ENCODE peak calls at places on chromosome 13, in ten cellular contexts. R is stomach; H is tibial nerve; M is aorta; Y is CD8-positive, alpha-beta memory T cell; N is sigmoid colon; S is lung; U is ovary; L is SK-N-MC; X is upper lobe of right lung. A is an unnamed sample.

GRCh38 chr13:19737844-19738557 is 44.7 kb downstream of the PSPC1 start:
- DNase-seq in L (no peak), M (no peak), H (no peak), Y (no peak), U (no peak), N (no peak), S (no peak), R (no peak), X (no peak), A (no peak)

GRCh38 chr13:63327584-63327983 is 1911.9 kb upstream of the PCDH20 start:
- DNase-seq in Y (no peak), L (no peak), S (no peak), U (no peak), R (no peak), M (no peak), N (no peak), H (no peak), X (no peak), A (no peak)

GRCh38 chr13:107743983-107744382 is 471.4 kb downstream of the LIG4 start:
- DNase-seq in M (no peak), H (no peak), R (no peak), S (no peak), U (no peak), N (no peak), X (no peak), L (no peak), Y (no peak), A (no peak)

GRCh38 chr13:86660090-86660489 is 860.9 kb upstream of the SLITRK6 start:
- DNase-seq in Y (no peak), N (no peak), M (no peak), R (no peak), L (no peak), S (no peak), X (no peak), H (no peak), U (no peak), A (no peak)

GRCh38 chr13:95176611-95177259 is 124.5 kb downstream of the ABCC4 start:
- DNase-seq in M (no peak), X (no peak), S (no peak), H (no peak), U (no peak), L (no peak), N (no peak), R (no peak), Y (no peak), A (no peak)

GRCh38 chr13:30616927-30617314 is 799 bp upstream of the USPL1 start:
- DNase-seq in M (peak), Y (peak), S (peak), U (peak), H (peak), L (peak), N (peak), R (peak), X (no peak), A (peak)

GRCh38 chr13:29487466-29488454 is 107.7 kb downstream of the SLC7A1 start:
- DNase-seq in H (no peak), L (no peak), R (no peak), X (no peak), S (no peak), N (no peak), M (no peak), Y (no peak), U (no peak), A (no peak)

GRCh38 chr13:44853641-44854040 is 135.6 kb downstream of the NUFIP1 start:
- DNase-seq in S (peak), X (no peak), R (peak), N (no peak), U (no peak), Y (no peak), H (no peak), M (no peak), L (no peak), A (no peak)

GRCh38 chr13:33109801-33110200 is 93.6 kb downstream of the KL start:
- DNase-seq in Y (no peak), R (no peak), L (no peak), N (no peak), S (no peak), U (no peak), X (no peak), H (no peak), M (no peak), A (no peak)

GRCh38 chr13:18948012-18948663 is 233.5 kb downstream of the TUBA3C start:
- DNase-seq in L (no peak), U (no peak), S (no peak), M (no peak), H (no peak), R (no peak), Y (no peak), N (no peak), X (peak), A (no peak)

GRCh38 chr13:44648392-44649117 is 72.4 kb upstream of the TSC22D1 start:
- DNase-seq in Y (no peak), R (no peak), X (no peak), M (no peak), N (no peak), H (no peak), S (no peak), L (no peak), U (no peak), A (no peak)

GRCh38 chr13:29676941-29677452 is 81.5 kb upstream of the SLC7A1 start:
- DNase-seq in M (no peak), R (no peak), H (no peak), N (no peak), X (no peak), S (no peak), U (no peak), L (no peak), Y (no peak), A (no peak)

GRCh38 chr13:59710995-59711701 is 452.6 kb downstream of the DIAPH3 start:
- DNase-seq in U (no peak), M (no peak), H (no peak), Y (no peak), R (no peak), N (no peak), X (no peak), S (no peak), L (no peak), A (no peak)

GRCh38 chr13:112442483-112443090 is 66.4 kb downstream of the SPACA7 start:
- DNase-seq in X (no peak), H (no peak), N (no peak), R (no peak), S (peak), M (no peak), L (no peak), Y (no peak), U (no peak), A (peak)

GRCh38 chr13:103243495-103243894 is 177.3 kb upstream of the SLC10A2 start:
- DNase-seq in U (no peak), X (no peak), R (no peak), M (no peak), H (no peak), L (peak), N (no peak), S (no peak), Y (no peak), A (no peak)
- H3K27ac ChIP-seq in U (no peak), X (no peak), R (no peak), M (no peak), H (no peak), L (peak), N (no peak), S (no peak), Y (no peak), A (no peak)

GRCh38 chr13:101454767-101455166 is 2.3 kb downstream of the ITGBL1 start:
- DNase-seq in R (no peak), X (no peak), L (no peak), M (no peak), U (no peak), H (no peak), S (no peak), Y (no peak), N (no peak), A (no peak)

GRCh38 chr13:101455863-101456262 is 3.4 kb downstream of the ITGBL1 start:
- DNase-seq in H (no peak), Y (no peak), N (no peak), L (no peak), M (no peak), S (no peak), R (no peak), U (no peak), X (no peak), A (no peak)

GRCh38 chr13:101452519-101453485 is at the start of gene ITGBL1:
- DNase-seq in H (no peak), Y (no peak), M (peak), S (no peak), N (no peak), X (no peak), U (no peak), L (no peak), R (no peak), A (no peak)

GRCh38 chr13:101451641-101452040 is 834 bp upstream of the ITGBL1 start:
- DNase-seq in H (no peak), U (no peak), N (no peak), Y (no peak), L (no peak), M (no peak), R (no peak), X (no peak), S (no peak), A (no peak)

GRCh38 chr13:101453784-101454201 is 1.3 kb downstream of the ITGBL1 start:
- DNase-seq in S (peak), H (no peak), U (no peak), R (peak), X (peak), L (no peak), N (no peak), Y (no peak), M (peak), A (no peak)
- H3K4me3 ChIP-seq in S (peak), H (peak), U (peak), R (peak), X (peak), L (no peak), N (no peak), Y (no peak), M (peak), A (no peak)

DNA sequence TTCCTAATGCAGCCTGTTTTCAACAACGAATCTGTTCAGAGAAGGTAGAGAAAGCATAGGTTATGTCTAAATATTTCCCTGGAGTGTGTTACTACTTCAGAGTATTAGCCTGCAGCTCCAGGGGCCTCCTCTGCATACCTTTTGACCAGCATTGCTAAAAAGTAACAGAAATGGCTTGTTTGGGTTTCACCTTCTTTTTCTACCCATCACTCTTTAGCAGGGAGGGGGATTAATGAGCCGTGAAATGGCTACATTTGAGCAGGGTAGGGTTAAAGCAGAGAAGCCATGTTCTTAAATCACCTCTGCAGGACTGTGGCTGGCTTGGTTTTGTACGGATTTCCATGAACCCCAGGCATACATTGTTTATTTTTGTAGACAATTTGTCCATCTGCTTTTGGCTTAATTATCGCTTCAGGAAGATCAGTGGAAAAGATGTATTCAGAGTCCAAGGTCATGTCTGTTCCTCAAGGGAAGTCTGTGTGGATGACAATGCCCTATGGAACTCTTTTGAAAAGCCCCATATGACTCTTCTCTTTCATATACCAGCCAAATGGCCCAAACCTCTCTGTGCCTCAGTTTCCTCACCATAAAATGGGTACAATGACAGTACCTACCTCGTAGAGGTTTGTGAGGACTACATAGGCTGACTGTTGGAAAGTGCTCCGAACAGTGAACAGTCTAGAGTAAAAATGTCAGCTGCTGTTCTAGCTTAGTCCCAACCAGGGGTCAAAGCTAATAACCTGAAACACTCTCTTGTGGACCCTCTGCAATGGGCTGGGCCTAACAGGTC is 104.4 kb downstream of the COL4A2 start:
- DNase-seq in Y (no peak), U (no peak), X (no peak), N (no peak), R (no peak), H (no peak), S (no peak), L (no peak), M (no peak), A (no peak)
- H3K27ac ChIP-seq in Y (no peak), U (peak), X (peak), N (peak), R (peak), H (peak), S (peak), L (no peak), M (peak), A (no peak)

GRCh38 chr13:40694426-40694825 is 28.0 kb upstream of the FOXO1 start:
- DNase-seq in H (no peak), R (no peak), N (no peak), L (no peak), U (no peak), X (no peak), M (no peak), Y (no peak), S (no peak), A (no peak)
- H3K4me3 ChIP-seq in H (no peak), R (no peak), N (no peak), L (no peak), U (no peak), X (no peak), M (no peak), Y (no peak), S (no peak), A (no peak)

A was measured in CD8-positive, alpha-beta T cell.